ENCODE peak calls at places on chromosomes 4 and X, in nine cellular contexts. U, B, S, I, X, F, L, Z and T are unnamed samples.

GRCh38 chrX:153387987-153388721 is 13.0 kb downstream of the PNMA6E start:
- DNase-seq in Z (no peak), I (peak), S (no peak), B (no peak), U (no peak), F (no peak), X (no peak), L (no peak), T (peak)

GRCh38 chr4:67087897-67088296 is 457.4 kb downstream of the CENPC start:
- DNase-seq in F (peak), B (peak), Z (peak), I (no peak), L (peak), U (peak), X (peak), S (peak), T (peak)

GRCh38 chr4:6886886-6887285 is 22.7 kb upstream of the TBC1D14 start:
- DNase-seq in X (peak), F (no peak), I (no peak), U (no peak), L (no peak), Z (no peak), B (no peak), S (no peak), T (no peak)

GRCh38 chrX:154727418-154728323 is 23.2 kb downstream of the GAB3 start:
- DNase-seq in F (no peak), L (peak), B (peak), I (peak), U (no peak), S (no peak), Z (no peak), X (peak), T (no peak)

GRCh38 chr4:1044469-1045192 is 33.2 kb downstream of the FGFRL1 start:
- DNase-seq in B (no peak), S (no peak), Z (no peak), U (no peak), F (no peak), X (no peak), I (peak), L (no peak), T (no peak)

GRCh38 chrX:18894156-18894555 is 89.8 kb downstream of the PHKA2 start:
- DNase-seq in Z (no peak), L (no peak), B (no peak), S (no peak), U (no peak), I (no peak), F (no peak), X (no peak), T (no peak)

GRCh38 chr4:106687026-106687425 is 318.4 kb upstream of the GIMD1 start:
- DNase-seq in X (no peak), B (no peak), I (no peak), U (no peak), F (no peak), Z (no peak), S (no peak), L (no peak), T (no peak)

GRCh38 chrX:13078739-13079444 is 34.5 kb upstream of the FAM9C start:
- DNase-seq in Z (peak), U (no peak), L (peak), S (no peak), F (no peak), B (peak), I (peak), X (peak), T (no peak)

GRCh38 chr4:140423106-140423505 is 4.3 kb downstream of the CLGN start:
- DNase-seq in L (no peak), X (no peak), F (no peak), S (no peak), I (no peak), Z (no peak), U (no peak), B (no peak), T (no peak)

GRCh38 chr4:991451-992296 is 1.5 kb downstream of the SLC26A1 start:
- DNase-seq in B (no peak), I (peak), X (no peak), U (no peak), F (no peak), L (no peak), S (no peak), Z (no peak), T (no peak)

GRCh38 chr4:169823685-169824084 is 65.9 kb upstream of the HPF1 start:
- DNase-seq in B (peak), U (peak), S (peak), L (no peak), X (peak), F (no peak), Z (no peak), I (no peak), T (no peak)

GRCh38 chr4:127479031-127479622 is 153.6 kb upstream of the INTU start:
- DNase-seq in L (no peak), B (no peak), Z (no peak), X (no peak), F (peak), S (peak), U (peak), I (no peak), T (no peak)

GRCh38 chr4:139834210-139834609 is 168.6 kb downstream of the MGST2 start:
- DNase-seq in B (no peak), F (no peak), I (no peak), Z (no peak), L (no peak), S (peak), U (no peak), X (no peak), T (no peak)

GRCh38 chr4:36285784-36286480 is 4.5 kb downstream of the DTHD1 start:
- DNase-seq in I (no peak), S (no peak), Z (no peak), F (no peak), U (no peak), L (no peak), X (peak), B (no peak), T (no peak)

GRCh38 chrX:105636667-105637066 is 185.7 kb upstream of the NRK start:
- DNase-seq in B (no peak), F (no peak), L (no peak), U (no peak), I (no peak), Z (no peak), X (no peak), S (no peak), T (no peak)

GRCh38 chrX:49206543-49206942 is 6.5 kb upstream of the SYP start:
- DNase-seq in U (no peak), Z (no peak), L (no peak), S (no peak), F (no peak), X (no peak), B (no peak), I (no peak), T (no peak)

GRCh38 chrX:39624166-39624565 is 473.6 kb downstream of the BCOR start:
- DNase-seq in F (no peak), X (no peak), I (no peak), Z (no peak), L (no peak), B (no peak), S (no peak), U (no peak), T (no peak)

GRCh38 chr4:9825049-9825448 is 43.6 kb downstream of the DRD5 start:
- DNase-seq in I (no peak), X (no peak), U (no peak), F (no peak), B (no peak), Z (no peak), L (no peak), S (no peak), T (no peak)

GRCh38 chr4:1900624-1901023 is 29.4 kb downstream of the NSD2 start:
- DNase-seq in U (no peak), F (no peak), B (no peak), Z (no peak), L (no peak), I (no peak), S (no peak), X (no peak), T (no peak)

GRCh38 chr4:37822220-37822619 is 4.3 kb upstream of the PGM2 start:
- DNase-seq in S (no peak), B (peak), Z (no peak), F (no peak), I (no peak), L (no peak), X (no peak), U (no peak), T (no peak)

GRCh38 chr4:149708513-149709175 is 107.0 kb downstream of the IQCM start:
- DNase-seq in B (no peak), Z (no peak), S (no peak), X (no peak), L (no peak), F (no peak), U (no peak), I (no peak), T (no peak)

DNA sequence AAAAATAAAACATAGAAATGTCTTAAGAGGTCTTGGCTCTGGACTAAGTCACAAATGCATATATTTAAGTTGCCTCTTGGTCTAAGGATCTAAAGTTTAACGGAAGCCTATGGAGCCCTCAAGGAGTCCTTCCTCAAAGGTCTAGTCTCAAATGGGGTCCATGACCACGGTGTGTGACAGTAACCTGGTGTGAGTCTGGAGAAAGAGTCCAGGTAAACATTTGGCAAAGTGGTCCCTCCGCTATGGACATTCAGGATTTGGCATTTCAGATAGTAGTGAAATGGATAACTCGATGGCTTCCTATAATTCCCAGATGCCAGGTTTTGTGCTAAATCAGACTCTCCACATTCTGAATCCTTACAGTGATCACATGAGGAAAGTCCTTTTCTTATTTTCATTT is 44.2 kb downstream of the RHOH start:
- DNase-seq in X (no peak), F (no peak), S (no peak), B (no peak), I (no peak), L (no peak), Z (no peak), U (no peak), T (no peak)
- TF ChIP-seq EP300 in X (no peak), F (no peak), S (no peak), B (no peak), I (no peak), L (no peak), Z (no peak), U (no peak), T (no peak)

GRCh38 chr4:16024009-16024408 is 59.8 kb downstream of the PROM1 start:
- DNase-seq in F (no peak), U (no peak), L (no peak), X (no peak), B (no peak), I (no peak), S (no peak), Z (no peak), T (no peak)
- TF ChIP-seq EP300 in F (no peak), U (no peak), L (no peak), X (no peak), B (no peak), I (no peak), S (no peak), Z (no peak), T (no peak)

DNA sequence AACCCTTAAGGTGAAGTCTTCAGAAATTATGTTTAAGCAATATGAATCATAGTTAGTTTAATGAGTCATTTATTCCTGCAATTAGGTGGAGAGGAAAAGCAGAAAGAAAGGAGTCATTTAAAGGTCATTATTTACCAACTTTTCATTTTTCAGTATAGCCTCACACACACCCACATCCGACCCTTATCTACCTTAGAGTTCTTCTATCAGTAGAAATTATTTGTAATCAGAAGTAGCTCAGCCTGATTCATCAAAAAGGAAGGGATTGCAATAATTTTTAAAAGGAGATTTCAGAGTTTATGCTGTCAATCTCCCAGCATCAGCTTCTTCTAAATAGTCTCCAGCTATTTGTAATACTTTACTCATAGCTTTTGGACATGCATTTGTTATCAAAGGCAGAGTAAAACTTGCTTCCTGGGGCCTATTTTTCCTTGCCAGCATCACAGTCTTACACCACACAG is 6.0 kb downstream of the ANXA10 start:
- DNase-seq in F (no peak), U (peak), Z (no peak), L (no peak), I (no peak), X (no peak), S (no peak), B (no peak), T (no peak)
- TF ChIP-seq EP300 in F (no peak), U (peak), Z (no peak), L (no peak), I (no peak), X (no peak), S (no peak), B (no peak), T (no peak)

GRCh38 chrX:77505227-77505626 is 58.0 kb downstream of the FGF16 start:
- DNase-seq in U (no peak), L (no peak), B (no peak), X (no peak), F (no peak), Z (no peak), S (peak), I (no peak), T (no peak)

GRCh38 chrX:77502951-77503525 is 55.8 kb downstream of the FGF16 start:
- DNase-seq in S (peak), L (no peak), I (no peak), X (no peak), Z (no peak), U (no peak), B (no peak), F (no peak), T (no peak)
- TF ChIP-seq EP300 in S (no peak), L (no peak), I (no peak), X (no peak), Z (no peak), U (no peak), B (no peak), F (no peak), T (no peak)

GRCh38 chr4:80096175-80096850 is 23.3 kb upstream of the ANTXR2 start:
- DNase-seq in Z (no peak), L (no peak), U (no peak), F (no peak), I (no peak), S (no peak), X (no peak), B (no peak), T (no peak)
- TF ChIP-seq EP300 in Z (no peak), L (no peak), U (no peak), F (no peak), I (no peak), S (no peak), X (no peak), B (no peak), T (no peak)